ENCODE peak calls at places on chromosome 4, in nine cellular contexts. Q is pancreas, M is progenitor cell of endocrine pancreas, O is GM12864, S is HCT116, G is esophagus squamous epithelium, A is AG04450, B is GM20000, Y is mucosa of descending colon. F is an unnamed sample.

GRCh38 chr4:116539744-116540143 is 545.6 kb downstream of the TRAM1L1 start:
- DNase-seq in Q (no peak), M (no peak), O (no peak), S (no peak), G (no peak), A (no peak), B (no peak), Y (no peak), F (no peak)

GRCh38 chr4:121192500-121192899 is 28.4 kb upstream of the TNIP3 start:
- DNase-seq in Q (no peak), M (no peak), O (no peak), S (peak), G (no peak), A (peak), B (peak), Y (no peak), F (no peak)

GRCh38 chr4:140851032-140851636 is 94.9 kb upstream of the TBC1D9 start:
- DNase-seq in Q (peak), M (peak), O (peak), S (peak), G (no peak), A (peak), B (peak), Y (peak), F (no peak)

GRCh38 chr4:184983660-184984356 is 34.5 kb upstream of the HELT start:
- DNase-seq in Q (peak), M (no peak), O (peak), S (peak), G (no peak), A (no peak), B (peak), Y (peak), F (no peak)

GRCh38 chr4:136056748-136057147 is 1475.5 kb downstream of the PCDH18 start:
- DNase-seq in Q (no peak), M (no peak), O (no peak), S (no peak), G (no peak), A (no peak), B (no peak), Y (no peak), F (no peak)

GRCh38 chr4:141246243-141246642 is 25.5 kb downstream of the ZNF330 start:
- DNase-seq in Q (no peak), M (no peak), O (no peak), S (no peak), G (no peak), A (peak), B (no peak), Y (no peak), F (no peak)

GRCh38 chr4:137997496-137997895 is 244.7 kb downstream of the SLC7A11 start:
- DNase-seq in Q (no peak), M (no peak), O (no peak), S (no peak), G (no peak), A (no peak), B (no peak), Y (no peak), F (no peak)

GRCh38 chr4:136927172-136927571 is 605.1 kb downstream of the PCDH18 start:
- DNase-seq in Q (no peak), M (no peak), O (no peak), S (peak), G (no peak), A (no peak), B (no peak), Y (no peak), F (no peak)

GRCh38 chr4:108336076-108336475 is 167.3 kb upstream of the LEF1 start:
- DNase-seq in Q (no peak), M (no peak), O (no peak), S (no peak), G (no peak), A (no peak), B (no peak), Y (no peak), F (no peak)

GRCh38 chr4:100649478-100649877 is 131.7 kb upstream of the EMCN start:
- DNase-seq in Q (no peak), M (no peak), O (no peak), S (no peak), G (no peak), A (no peak), B (no peak), Y (no peak), F (no peak)

DNA sequence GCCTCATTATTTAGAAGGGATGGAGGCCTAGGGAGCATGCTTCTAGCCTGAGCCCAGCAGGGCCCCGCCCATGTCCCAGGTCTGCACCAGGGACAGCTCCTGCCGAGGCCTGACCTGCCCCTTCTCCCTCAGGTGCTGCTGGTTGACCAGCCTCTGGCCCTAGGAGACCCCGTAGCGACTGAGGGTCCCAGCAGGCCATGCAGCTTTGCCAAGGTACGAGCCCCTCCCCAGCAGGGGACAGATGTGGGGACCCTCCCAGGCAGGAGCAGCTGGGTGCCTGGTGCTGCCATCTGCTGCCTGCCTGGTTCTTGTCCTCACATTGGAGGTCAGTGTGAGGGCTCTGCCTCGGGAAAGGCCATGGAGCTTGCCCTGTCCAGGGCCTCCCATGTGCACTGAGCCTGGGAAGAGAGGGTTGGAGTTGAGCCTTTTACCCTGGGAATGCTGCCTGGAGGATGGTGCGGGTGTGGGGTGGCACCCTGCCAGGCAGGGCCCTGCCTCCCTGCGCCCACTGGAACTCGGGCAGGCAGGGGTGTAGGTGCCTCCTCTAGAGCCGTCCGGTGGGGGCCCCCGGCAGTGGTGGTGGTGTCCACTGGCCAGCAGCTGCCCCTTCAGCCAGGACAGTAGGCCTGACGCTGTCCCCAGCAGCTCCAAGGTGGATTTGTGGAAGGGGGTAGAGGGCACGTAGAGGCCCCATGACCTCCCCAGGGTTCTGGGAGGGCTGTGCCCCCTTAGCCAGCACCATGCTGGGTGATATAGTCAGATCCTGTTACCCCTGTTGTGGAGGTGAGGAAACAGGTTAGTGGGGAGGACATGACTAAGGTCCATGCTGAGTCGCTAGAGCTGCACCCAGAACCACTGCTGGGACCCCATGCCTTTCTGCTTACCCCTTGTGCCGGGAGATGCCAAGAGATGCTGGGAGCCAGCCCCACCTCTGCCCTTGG is 2.2 kb upstream of the MSANTD1 start:
- DNase-seq in Q (no peak), M (no peak), O (no peak), S (no peak), G (no peak), A (no peak), B (no peak), Y (no peak), F (no peak)
- TF ChIP-seq CTCF in Q (no peak), M (no peak), O (no peak), S (no peak), G (no peak), A (no peak), B (no peak), Y (no peak), F (no peak)

GRCh38 chr4:75621715-75622114 is 8.6 kb downstream of the CDKL2 start:
- DNase-seq in Q (no peak), M (no peak), O (no peak), S (no peak), G (no peak), A (no peak), B (no peak), Y (no peak), F (no peak)
- TF ChIP-seq CTCF in Q (no peak), M (no peak), O (no peak), S (no peak), G (no peak), A (no peak), B (no peak), Y (no peak), F (no peak)

GRCh38 chr4:139301821-139302611 is at the start of gene NDUFC1:
- DNase-seq in Q (peak), M (peak), O (no peak), S (no peak), G (no peak), A (no peak), B (peak), Y (peak), F (no peak)
- TF ChIP-seq CTCF in Q (no peak), M (peak), O (peak), S (no peak), G (peak), A (peak), B (no peak), Y (no peak), F (no peak)

DNA sequence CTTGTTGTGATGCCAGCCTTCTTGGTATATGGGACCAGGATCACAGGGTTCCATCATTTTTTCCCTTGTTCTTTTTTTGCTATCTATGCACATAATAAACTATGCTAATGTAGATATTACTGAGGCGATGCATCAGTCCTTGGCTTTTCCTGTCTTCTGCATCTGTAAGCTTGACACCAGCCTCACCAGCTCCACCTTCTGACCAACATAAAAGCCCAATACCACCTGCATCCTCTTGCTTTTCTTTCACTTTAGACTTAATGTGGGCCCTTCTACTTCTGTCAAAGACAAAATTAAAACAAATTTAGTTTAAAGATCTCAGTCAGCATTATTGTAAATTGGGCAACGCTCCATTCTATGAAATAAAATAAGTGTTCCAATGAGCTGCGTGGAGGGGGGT is 1718.8 kb upstream of the PCDH10 start:
- DNase-seq in Q (no peak), M (no peak), O (no peak), S (no peak), G (no peak), A (no peak), B (no peak), Y (no peak), F (no peak)
- TF ChIP-seq CTCF in Q (no peak), M (no peak), O (no peak), S (no peak), G (no peak), A (no peak), B (peak), Y (no peak), F (no peak)